ENCODE peak calls at places on chromosomes 3 and 15, in nine cellular contexts. One of them, this sample, is unnamed. For H3K4me1, the result is how much of the 10 kb centered on the place peaks cover.

GRCh38 chr3:107894998-107895397 is 195.8 kb downstream of the CD47 start:
- DNase-seq in GM12878: no peak
- DNase-seq in spleen: no peak
- DNase-seq in IMR-90: no peak
- DNase-seq in OCI-LY7: no peak
- DNase-seq in body of pancreas: no peak
- DNase-seq in upper lobe of right lung: no peak
- DNase-seq in tibial nerve: no peak
- DNase-seq in Peyer's patch: no peak
- DNase-seq in this sample: no peak

GRCh38 chr3:66077973-66078372 is 39.3 kb upstream of the MAGI1 start:
- DNase-seq in GM12878: no peak
- DNase-seq in spleen: no peak
- DNase-seq in IMR-90: no peak
- DNase-seq in OCI-LY7: no peak
- DNase-seq in body of pancreas: no peak
- DNase-seq in upper lobe of right lung: no peak
- DNase-seq in tibial nerve: no peak
- DNase-seq in Peyer's patch: no peak
- DNase-seq in this sample: no peak

GRCh38 chr15:93321881-93322282 is 232.9 kb upstream of the RGMA start:
- DNase-seq in GM12878: no peak
- DNase-seq in spleen: no peak
- DNase-seq in IMR-90: no peak
- DNase-seq in OCI-LY7: no peak
- DNase-seq in body of pancreas: peak
- DNase-seq in upper lobe of right lung: peak
- DNase-seq in tibial nerve: no peak
- DNase-seq in Peyer's patch: no peak
- DNase-seq in this sample: no peak

GRCh38 chr3:53709856-53710674 is 136.2 kb downstream of the CHDH start:
- DNase-seq in GM12878: no peak
- DNase-seq in spleen: peak
- DNase-seq in IMR-90: peak
- DNase-seq in OCI-LY7: peak
- DNase-seq in body of pancreas: peak
- DNase-seq in upper lobe of right lung: peak
- DNase-seq in tibial nerve: peak
- DNase-seq in Peyer's patch: peak
- DNase-seq in this sample: no peak

GRCh38 chr15:43187544-43188155 is 2.4 kb downstream of the CCNDBP1 start:
- DNase-seq in GM12878: no peak
- DNase-seq in spleen: no peak
- DNase-seq in IMR-90: peak
- DNase-seq in OCI-LY7: peak
- DNase-seq in body of pancreas: no peak
- DNase-seq in upper lobe of right lung: no peak
- DNase-seq in tibial nerve: no peak
- DNase-seq in Peyer's patch: no peak
- DNase-seq in this sample: no peak

GRCh38 chr15:45088801-45089711 is 24.9 kb downstream of the DUOX2 start:
- DNase-seq in GM12878: no peak
- DNase-seq in spleen: no peak
- DNase-seq in IMR-90: no peak
- DNase-seq in OCI-LY7: no peak
- DNase-seq in body of pancreas: no peak
- DNase-seq in upper lobe of right lung: no peak
- DNase-seq in tibial nerve: no peak
- DNase-seq in Peyer's patch: no peak
- DNase-seq in this sample: no peak

GRCh38 chr3:19202303-19202702 is 54.0 kb downstream of the KCNH8 start:
- DNase-seq in GM12878: no peak
- DNase-seq in spleen: no peak
- DNase-seq in IMR-90: no peak
- DNase-seq in OCI-LY7: no peak
- DNase-seq in body of pancreas: no peak
- DNase-seq in upper lobe of right lung: no peak
- DNase-seq in tibial nerve: no peak
- DNase-seq in Peyer's patch: no peak
- DNase-seq in this sample: no peak

GRCh38 chr3:32340639-32341365 is 50.9 kb upstream of the CMTM7 start:
- DNase-seq in GM12878: no peak
- DNase-seq in spleen: peak
- DNase-seq in IMR-90: no peak
- DNase-seq in OCI-LY7: peak
- DNase-seq in body of pancreas: no peak
- DNase-seq in upper lobe of right lung: no peak
- DNase-seq in tibial nerve: no peak
- DNase-seq in Peyer's patch: no peak
- DNase-seq in this sample: no peak

GRCh38 chr3:66021731-66022131 is 17.0 kb downstream of the MAGI1 start:
- DNase-seq in GM12878: no peak
- DNase-seq in spleen: no peak
- DNase-seq in IMR-90: no peak
- DNase-seq in OCI-LY7: no peak
- DNase-seq in body of pancreas: peak
- DNase-seq in upper lobe of right lung: no peak
- DNase-seq in tibial nerve: no peak
- DNase-seq in Peyer's patch: no peak
- DNase-seq in this sample: no peak

GRCh38 chr3:195897081-195897852 is 11.1 kb downstream of the TNK2 start:
- DNase-seq in GM12878: no peak
- DNase-seq in spleen: peak
- DNase-seq in IMR-90: peak
- DNase-seq in OCI-LY7: no peak
- DNase-seq in body of pancreas: peak
- DNase-seq in upper lobe of right lung: no peak
- DNase-seq in tibial nerve: no peak
- DNase-seq in Peyer's patch: no peak
- DNase-seq in this sample: peak

GRCh38 chr15:40344631-40345120 is 3.9 kb upstream of the CCDC9B start:
- DNase-seq in GM12878: no peak
- DNase-seq in spleen: peak
- DNase-seq in IMR-90: peak
- DNase-seq in OCI-LY7: peak
- DNase-seq in body of pancreas: peak
- DNase-seq in upper lobe of right lung: peak
- DNase-seq in tibial nerve: no peak
- DNase-seq in Peyer's patch: peak
- DNase-seq in this sample: no peak

GRCh38 chr3:40086890-40087884 is 222.3 kb upstream of the EIF1B start:
- DNase-seq in GM12878: no peak
- DNase-seq in spleen: no peak
- DNase-seq in IMR-90: no peak
- DNase-seq in OCI-LY7: no peak
- DNase-seq in body of pancreas: peak
- DNase-seq in upper lobe of right lung: no peak
- DNase-seq in tibial nerve: no peak
- DNase-seq in Peyer's patch: no peak
- DNase-seq in this sample: no peak

GRCh38 chr3:124409650-124410275 is 320.5 kb upstream of the UMPS start:
- DNase-seq in GM12878: no peak
- DNase-seq in spleen: no peak
- DNase-seq in IMR-90: peak
- DNase-seq in OCI-LY7: no peak
- DNase-seq in body of pancreas: no peak
- DNase-seq in upper lobe of right lung: no peak
- DNase-seq in tibial nerve: no peak
- DNase-seq in Peyer's patch: no peak
- DNase-seq in this sample: no peak

GRCh38 chr15:88904808-88905327 is 8.3 kb downstream of the MFGE8 start:
- DNase-seq in GM12878: peak
- DNase-seq in spleen: peak
- DNase-seq in IMR-90: peak
- DNase-seq in OCI-LY7: peak
- DNase-seq in body of pancreas: peak
- DNase-seq in upper lobe of right lung: peak
- DNase-seq in tibial nerve: peak
- DNase-seq in Peyer's patch: peak
- DNase-seq in this sample: peak

GRCh38 chr3:136772709-136773108 is 20.5 kb upstream of the STAG1 start:
- DNase-seq in GM12878: no peak
- DNase-seq in spleen: no peak
- DNase-seq in IMR-90: peak
- DNase-seq in OCI-LY7: no peak
- DNase-seq in body of pancreas: no peak
- DNase-seq in upper lobe of right lung: no peak
- DNase-seq in tibial nerve: no peak
- DNase-seq in Peyer's patch: no peak
- DNase-seq in this sample: no peak

GRCh38 chr3:143216709-143217182 is 97.2 kb downstream of the CHST2 start:
- DNase-seq in GM12878: no peak
- DNase-seq in spleen: no peak
- DNase-seq in IMR-90: no peak
- DNase-seq in OCI-LY7: peak
- DNase-seq in body of pancreas: no peak
- DNase-seq in upper lobe of right lung: no peak
- DNase-seq in tibial nerve: no peak
- DNase-seq in Peyer's patch: no peak
- DNase-seq in this sample: no peak
- H3K27ac ChIP-seq in GM12878: no peak
- H3K27ac ChIP-seq in spleen: no peak
- H3K27ac ChIP-seq in IMR-90: no peak
- H3K27ac ChIP-seq in OCI-LY7: no peak
- H3K27ac ChIP-seq in body of pancreas: no peak
- H3K27ac ChIP-seq in upper lobe of right lung: no peak
- H3K27ac ChIP-seq in tibial nerve: no peak
- H3K27ac ChIP-seq in Peyer's patch: no peak
- H3K27ac ChIP-seq in this sample: no peak

GRCh38 chr3:30437172-30437571 is 169.2 kb upstream of the TGFBR2 start:
- DNase-seq in GM12878: no peak
- DNase-seq in spleen: no peak
- DNase-seq in IMR-90: peak
- DNase-seq in OCI-LY7: no peak
- DNase-seq in body of pancreas: no peak
- DNase-seq in upper lobe of right lung: peak
- DNase-seq in tibial nerve: peak
- DNase-seq in Peyer's patch: peak
- DNase-seq in this sample: peak
- TF ChIP-seq CTCF in GM12878: no peak
- TF ChIP-seq CTCF in spleen: no peak
- TF ChIP-seq CTCF in IMR-90: no peak
- TF ChIP-seq CTCF in OCI-LY7: no peak
- TF ChIP-seq CTCF in body of pancreas: no peak
- TF ChIP-seq CTCF in upper lobe of right lung: no peak
- TF ChIP-seq CTCF in tibial nerve: no peak
- TF ChIP-seq CTCF in Peyer's patch: no peak
- TF ChIP-seq CTCF in this sample: peak

GRCh38 chr3:11641316-11641682 is 2.4 kb downstream of the VGLL4 start:
- DNase-seq in GM12878: no peak
- DNase-seq in spleen: no peak
- DNase-seq in IMR-90: peak
- DNase-seq in OCI-LY7: no peak
- DNase-seq in body of pancreas: no peak
- DNase-seq in upper lobe of right lung: no peak
- DNase-seq in tibial nerve: no peak
- DNase-seq in Peyer's patch: no peak
- DNase-seq in this sample: no peak
- H3K4me1 ChIP-seq in GM12878: under half
- H3K4me1 ChIP-seq in spleen: half or more
- H3K4me1 ChIP-seq in IMR-90: under half
- H3K4me1 ChIP-seq in OCI-LY7: under half
- H3K4me1 ChIP-seq in body of pancreas: half or more
- H3K4me1 ChIP-seq in upper lobe of right lung: half or more
- H3K4me1 ChIP-seq in tibial nerve: under half
- H3K4me1 ChIP-seq in Peyer's patch: under half
- H3K4me1 ChIP-seq in this sample: under half

DNA sequence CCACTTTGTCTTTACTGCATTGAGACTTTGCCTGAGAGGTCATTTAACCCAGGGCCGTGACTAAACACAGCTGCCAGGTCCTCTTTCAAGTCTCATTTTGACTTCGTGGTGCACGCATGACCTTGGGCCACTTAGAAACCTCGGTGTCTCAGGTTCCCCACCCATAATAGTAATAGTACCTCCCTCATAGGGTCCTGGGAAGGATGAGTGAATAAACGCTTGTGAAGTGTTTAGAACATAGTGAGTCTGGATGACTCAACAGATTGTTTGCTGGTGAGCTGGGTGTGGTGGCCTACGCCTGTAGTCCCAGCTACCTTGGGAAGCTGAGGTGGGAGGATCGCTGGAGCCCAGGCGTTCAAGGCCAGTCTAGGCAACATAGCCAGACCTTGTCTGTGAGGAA is 56.3 kb downstream of the BDH1 start:
- DNase-seq in GM12878: no peak
- DNase-seq in spleen: no peak
- DNase-seq in IMR-90: peak
- DNase-seq in OCI-LY7: no peak
- DNase-seq in body of pancreas: no peak
- DNase-seq in upper lobe of right lung: no peak
- DNase-seq in tibial nerve: no peak
- DNase-seq in Peyer's patch: no peak
- DNase-seq in this sample: no peak
- H3K27ac ChIP-seq in GM12878: no peak
- H3K27ac ChIP-seq in spleen: no peak
- H3K27ac ChIP-seq in IMR-90: no peak
- H3K27ac ChIP-seq in OCI-LY7: no peak
- H3K27ac ChIP-seq in body of pancreas: no peak
- H3K27ac ChIP-seq in upper lobe of right lung: no peak
- H3K27ac ChIP-seq in tibial nerve: no peak
- H3K27ac ChIP-seq in Peyer's patch: no peak
- H3K27ac ChIP-seq in this sample: no peak